ENCODE peak calls at places on chromosomes 16 and 17, in seven cellular contexts. P is EL; U is activated naive CD4-positive, alpha-beta T cell treated with Interleukin-2 at 50 U/mL for 16 hours; F is foreskin melanocyte; B is activated gamma-delta T cell treated with Interleukin-2 at 50 U/mL for 16 hours; Z is left ventricle myocardium inferior; E is erythroblast. H is an unnamed sample.

GRCh38 chr17:80586464-80587228 is 42.0 kb downstream of the RPTOR start:
- DNase-seq in P (peak), U (no peak), F (peak), Z (no peak), E (no peak), B (no peak), H (no peak)

GRCh38 chr17:48198950-48199541 is 91.5 kb downstream of the SNX11 start:
- DNase-seq in Z (no peak), B (no peak), E (no peak), U (no peak), P (no peak), F (no peak), H (no peak)

GRCh38 chr17:80874866-80875445 is 116.7 kb upstream of the CHMP6 start:
- DNase-seq in P (no peak), Z (peak), B (no peak), E (no peak), U (no peak), F (no peak), H (no peak)

GRCh38 chr16:27748868-27749546 is 199.1 kb downstream of the KATNIP start:
- DNase-seq in Z (peak), B (peak), E (peak), U (peak), P (peak), F (peak), H (peak)

GRCh38 chr17:56545930-56546329 is 47.6 kb upstream of the NOG start:
- DNase-seq in Z (no peak), B (no peak), F (no peak), E (no peak), U (no peak), P (no peak), H (no peak)

GRCh38 chr16:56332464-56333079 is 92.8 kb downstream of the AMFR start:
- DNase-seq in B (no peak), U (no peak), P (peak), F (no peak), Z (peak), E (peak), H (no peak)

GRCh38 chr17:67520282-67520906 is 143.3 kb downstream of the PITPNC1 start:
- DNase-seq in P (no peak), B (no peak), Z (no peak), U (no peak), E (no peak), F (peak), H (peak)

GRCh38 chr17:22435231-22435974 is 743.1 kb downstream of the KCNJ18 start:
- DNase-seq in U (no peak), B (no peak), P (no peak), Z (no peak), F (no peak), E (no peak), H (no peak)

GRCh38 chr17:40286473-40286872 is 1.2 kb upstream of the CDC6 start:
- DNase-seq in E (no peak), B (no peak), Z (no peak), U (no peak), P (no peak), F (no peak), H (no peak)

GRCh38 chr17:41492771-41493170 is 3.1 kb upstream of the KRT36 start:
- DNase-seq in P (peak), U (no peak), E (peak), Z (peak), B (no peak), F (no peak), H (no peak)

GRCh38 chr17:27463235-27463677 is 7.0 kb downstream of the KSR1 start:
- DNase-seq in U (no peak), Z (no peak), P (no peak), E (peak), F (no peak), B (no peak), H (no peak)

GRCh38 chr17:36030949-36031348 is 13.2 kb upstream of the CCL23 start:
- DNase-seq in F (no peak), B (no peak), P (no peak), Z (no peak), U (no peak), E (no peak), H (no peak)

GRCh38 chr16:19486744-19487325 is 35.1 kb downstream of the GDE1 start:
- DNase-seq in B (no peak), E (peak), Z (no peak), F (no peak), U (no peak), P (no peak), H (no peak)

GRCh38 chr16:79885320-79885719 is 284.8 kb upstream of the MAF start:
- DNase-seq in B (no peak), Z (no peak), U (no peak), F (no peak), P (no peak), E (no peak), H (no peak)

GRCh38 chr16:11094075-11094593 is 149.8 kb downstream of the CLEC16A start:
- DNase-seq in P (peak), E (peak), F (no peak), U (peak), Z (no peak), B (no peak), H (no peak)

GRCh38 chr16:72092832-72093447 is 480 bp downstream of the TXNL4B start:
- DNase-seq in E (peak), U (no peak), Z (no peak), F (peak), B (no peak), P (peak), H (peak)

GRCh38 chr16:54194008-54194731 is 92.4 kb downstream of the IRX3 start:
- DNase-seq in F (peak), U (no peak), E (no peak), Z (peak), B (no peak), P (peak), H (no peak)

GRCh38 chr17:49896222-49896621 is 48.4 kb upstream of the TAC4 start:
- DNase-seq in U (no peak), F (no peak), E (no peak), Z (no peak), B (no peak), P (no peak), H (no peak)

GRCh38 chr17:42414782-42415409 is 8.2 kb downstream of the CAVIN1 start:
- DNase-seq in U (peak), B (peak), E (no peak), F (no peak), P (no peak), Z (no peak), H (no peak)

GRCh38 chr17:75067856-75068255 is 19.9 kb upstream of the SLC16A5 start:
- DNase-seq in E (no peak), F (no peak), B (no peak), U (no peak), Z (no peak), P (no peak), H (no peak)

GRCh38 chr16:55567382-55567781 is 898 bp downstream of the CAPNS2 start:
- DNase-seq in E (no peak), P (peak), B (no peak), F (no peak), U (no peak), Z (no peak), H (no peak)

GRCh38 chr17:32010114-32010513 is 2.9 kb downstream of the LRRC37B start:
- DNase-seq in E (no peak), U (no peak), Z (no peak), F (no peak), P (no peak), B (no peak), H (no peak)

GRCh38 chr17:869567-870530 is 87.7 kb downstream of the MRM3 start:
- DNase-seq in U (no peak), B (no peak), P (peak), F (no peak), Z (peak), E (no peak), H (no peak)

H was measured in AG09319.